ENCODE peak calls at places on chromosomes 11 and 22, in four cellular contexts. C is GM03348, X is RPMI7951, G is AG09319. I is an unnamed sample.

GRCh38 chr11:11789735-11790369 is 51.9 kb upstream of the USP47 start:
- DNase-seq in C (peak), X (peak), G (no peak), I (no peak)

GRCh38 chr11:72930011-72930410 is 115.8 kb downstream of the ATG16L2 start:
- DNase-seq in X (no peak), C (no peak), G (no peak), I (no peak)

GRCh38 chr22:31244044-31244942 is 32.2 kb downstream of the LIMK2 start:
- DNase-seq in C (peak), G (peak), X (peak), I (no peak)

GRCh38 chr22:29886601-29887000 is 3.6 kb downstream of the MTMR3 start:
- DNase-seq in X (no peak), G (no peak), C (no peak), I (no peak)

GRCh38 chr11:83119216-83119615 is 37.7 kb upstream of the PCF11 start:
- DNase-seq in C (no peak), X (no peak), G (no peak), I (no peak)

GRCh38 chr22:20023214-20023613 is 2.3 kb downstream of the TANGO2 start:
- DNase-seq in X (no peak), G (no peak), C (no peak), I (no peak)

GRCh38 chr22:37843746-37844089 is 416 bp downstream of the ANKRD54 start:
- DNase-seq in C (peak), X (no peak), G (no peak), I (no peak)

GRCh38 chr11:43923327-43924111 is 18.9 kb upstream of the C11orf96 start:
- DNase-seq in X (no peak), G (no peak), C (peak), I (peak)

GRCh38 chr11:131864205-131864604 is 493.8 kb downstream of the NTM start:
- DNase-seq in X (peak), C (no peak), G (no peak), I (no peak)

GRCh38 chr22:35649636-35650250 is 1.5 kb downstream of the APOL6 start:
- DNase-seq in C (no peak), X (no peak), G (no peak), I (no peak)

GRCh38 chr11:130609121-130610035 is 160.9 kb downstream of the ADAMTS15 start:
- DNase-seq in G (no peak), X (no peak), C (peak), I (no peak)

GRCh38 chr11:104705475-104706195 is 192.6 kb downstream of the CASP12 start:
- DNase-seq in G (no peak), X (peak), C (no peak), I (no peak)

GRCh38 chr11:5291207-5291838 is 10.4 kb downstream of the OR51B4 start:
- DNase-seq in X (peak), G (no peak), C (peak), I (no peak)

GRCh38 chr22:35582861-35583670 is 34.1 kb downstream of the MB start:
- DNase-seq in C (peak), G (no peak), X (peak), I (peak)

GRCh38 chr11:78654866-78655265 is 80.2 kb upstream of the NARS2 start:
- DNase-seq in C (no peak), G (no peak), X (no peak), I (no peak)

GRCh38 chr11:12906501-12906900 is 102.6 kb upstream of the RASSF10 start:
- DNase-seq in X (peak), C (no peak), G (no peak), I (no peak)

GRCh38 chr11:1623716-1624115 is 1.8 kb upstream of the KRTAP5-4 start:
- DNase-seq in G (no peak), C (no peak), X (no peak), I (no peak)

GRCh38 chr11:72058416-72059034 is 21.8 kb downstream of the NUMA1 start:
- DNase-seq in X (no peak), C (peak), G (no peak), I (no peak)

GRCh38 chr11:15707971-15708370 is 593.2 kb downstream of the INSC start:
- DNase-seq in G (peak), C (no peak), X (peak), I (peak)

GRCh38 chr22:50525991-50526848 is 822 bp upstream of the SCO2 start:
- DNase-seq in C (peak), X (peak), G (no peak), I (peak)

GRCh38 chr11:58024601-58025091 is 965 bp downstream of the OR9Q1 start:
- DNase-seq in G (no peak), C (peak), X (peak), I (no peak)

GRCh38 chr11:62575837-62576236 is 2.1 kb upstream of the EEF1G start:
- DNase-seq in C (no peak), G (no peak), X (no peak), I (no peak)

GRCh38 chr11:120129570-120129969 is 8.3 kb downstream of the TRIM29 start:
- DNase-seq in X (no peak), C (no peak), G (no peak), I (no peak)

I was measured in dorsolateral prefrontal cortex.